ENCODE peak calls at places on chromosomes 1 and 21, in five cellular contexts. One of them, this sample, is unnamed.
A peak's percentile ranks its signal among the peaks of the same experiment; 100 is the strongest.

GRCh38 chr1:43512681-43513080 is 18.0 kb upstream of the PTPRF start:
- DNase-seq in mammary epithelial cell: no peak
- DNase-seq in Daoy: no peak
- DNase-seq in stimulated activated CD4-positive, alpha-beta T cell treated with anti-CD3 and anti-CD28 coated beads, Interleukin-12 subunit alpha, Interleukin-12 subunit beta, amount 100 ng/mL, for 4 hours: no peak
- DNase-seq in NCI-H1092: no peak
- DNase-seq in this sample: no peak

GRCh38 chr1:53625766-53626520 is 113.0 kb downstream of the GLIS1 start:
- DNase-seq in mammary epithelial cell: no peak
- DNase-seq in Daoy: no peak
- DNase-seq in stimulated activated CD4-positive, alpha-beta T cell treated with anti-CD3 and anti-CD28 coated beads, Interleukin-12 subunit alpha, Interleukin-12 subunit beta, amount 100 ng/mL, for 4 hours: no peak
- DNase-seq in NCI-H1092: no peak
- DNase-seq in this sample: no peak

GRCh38 chr1:214603819-214604252 is 841 bp downstream of the CENPF start:
- DNase-seq in mammary epithelial cell: no peak
- DNase-seq in Daoy: peak; percentile 25
- DNase-seq in stimulated activated CD4-positive, alpha-beta T cell treated with anti-CD3 and anti-CD28 coated beads, Interleukin-12 subunit alpha, Interleukin-12 subunit beta, amount 100 ng/mL, for 4 hours: no peak
- DNase-seq in NCI-H1092: no peak
- DNase-seq in this sample: peak; percentile 25

GRCh38 chr1:234715252-234715945 is 105.4 kb upstream of the IRF2BP2 start:
- DNase-seq in mammary epithelial cell: no peak
- DNase-seq in Daoy: no peak
- DNase-seq in stimulated activated CD4-positive, alpha-beta T cell treated with anti-CD3 and anti-CD28 coated beads, Interleukin-12 subunit alpha, Interleukin-12 subunit beta, amount 100 ng/mL, for 4 hours: no peak
- DNase-seq in NCI-H1092: no peak
- DNase-seq in this sample: no peak

GRCh38 chr1:157753611-157754010 is 23.3 kb downstream of the FCRL2 start:
- DNase-seq in mammary epithelial cell: no peak
- DNase-seq in Daoy: no peak
- DNase-seq in stimulated activated CD4-positive, alpha-beta T cell treated with anti-CD3 and anti-CD28 coated beads, Interleukin-12 subunit alpha, Interleukin-12 subunit beta, amount 100 ng/mL, for 4 hours: no peak
- DNase-seq in NCI-H1092: no peak
- DNase-seq in this sample: no peak

GRCh38 chr1:183180634-183181056 is 5.4 kb upstream of the LAMC2 start:
- DNase-seq in mammary epithelial cell: peak; percentile 96
- DNase-seq in Daoy: peak; percentile 96
- DNase-seq in stimulated activated CD4-positive, alpha-beta T cell treated with anti-CD3 and anti-CD28 coated beads, Interleukin-12 subunit alpha, Interleukin-12 subunit beta, amount 100 ng/mL, for 4 hours: no peak
- DNase-seq in NCI-H1092: no peak
- DNase-seq in this sample: peak; percentile 93

GRCh38 chr1:165600793-165601192 is 30.2 kb upstream of the MGST3 start:
- DNase-seq in mammary epithelial cell: no peak
- DNase-seq in Daoy: no peak
- DNase-seq in stimulated activated CD4-positive, alpha-beta T cell treated with anti-CD3 and anti-CD28 coated beads, Interleukin-12 subunit alpha, Interleukin-12 subunit beta, amount 100 ng/mL, for 4 hours: no peak
- DNase-seq in NCI-H1092: no peak
- DNase-seq in this sample: no peak

GRCh38 chr1:54465351-54465811 is 59.2 kb upstream of the SSBP3 start:
- DNase-seq in mammary epithelial cell: no peak
- DNase-seq in Daoy: no peak
- DNase-seq in stimulated activated CD4-positive, alpha-beta T cell treated with anti-CD3 and anti-CD28 coated beads, Interleukin-12 subunit alpha, Interleukin-12 subunit beta, amount 100 ng/mL, for 4 hours: no peak
- DNase-seq in NCI-H1092: no peak
- DNase-seq in this sample: no peak

GRCh38 chr1:113797472-113797871 is 14.8 kb downstream of the RSBN1 start:
- DNase-seq in mammary epithelial cell: no peak
- DNase-seq in Daoy: no peak
- DNase-seq in stimulated activated CD4-positive, alpha-beta T cell treated with anti-CD3 and anti-CD28 coated beads, Interleukin-12 subunit alpha, Interleukin-12 subunit beta, amount 100 ng/mL, for 4 hours: no peak
- DNase-seq in NCI-H1092: no peak
- DNase-seq in this sample: no peak

GRCh38 chr1:75632350-75632949 is 21.5 kb upstream of the SLC44A5 start:
- DNase-seq in mammary epithelial cell: peak; percentile 11
- DNase-seq in Daoy: no peak
- DNase-seq in stimulated activated CD4-positive, alpha-beta T cell treated with anti-CD3 and anti-CD28 coated beads, Interleukin-12 subunit alpha, Interleukin-12 subunit beta, amount 100 ng/mL, for 4 hours: no peak
- DNase-seq in NCI-H1092: no peak
- DNase-seq in this sample: no peak

GRCh38 chr1:30325999-30326398 is 397.4 kb downstream of the MATN1 start:
- DNase-seq in mammary epithelial cell: no peak
- DNase-seq in Daoy: no peak
- DNase-seq in stimulated activated CD4-positive, alpha-beta T cell treated with anti-CD3 and anti-CD28 coated beads, Interleukin-12 subunit alpha, Interleukin-12 subunit beta, amount 100 ng/mL, for 4 hours: no peak
- DNase-seq in NCI-H1092: no peak
- DNase-seq in this sample: no peak

GRCh38 chr1:80217377-80217986 is 1211.0 kb upstream of the ADGRL4 start:
- DNase-seq in mammary epithelial cell: peak; percentile 70
- DNase-seq in Daoy: peak; percentile 11
- DNase-seq in stimulated activated CD4-positive, alpha-beta T cell treated with anti-CD3 and anti-CD28 coated beads, Interleukin-12 subunit alpha, Interleukin-12 subunit beta, amount 100 ng/mL, for 4 hours: no peak
- DNase-seq in NCI-H1092: no peak
- DNase-seq in this sample: peak; percentile 54

GRCh38 chr21:34844033-34844923 is 175.5 kb downstream of the CLIC6 start:
- DNase-seq in mammary epithelial cell: peak; percentile 77
- DNase-seq in Daoy: peak; percentile 66
- DNase-seq in stimulated activated CD4-positive, alpha-beta T cell treated with anti-CD3 and anti-CD28 coated beads, Interleukin-12 subunit alpha, Interleukin-12 subunit beta, amount 100 ng/mL, for 4 hours: no peak
- DNase-seq in NCI-H1092: no peak
- DNase-seq in this sample: no peak

GRCh38 chr1:215583185-215583692 is 16.1 kb downstream of the KCTD3 start:
- DNase-seq in mammary epithelial cell: peak; percentile 65
- DNase-seq in Daoy: no peak
- DNase-seq in stimulated activated CD4-positive, alpha-beta T cell treated with anti-CD3 and anti-CD28 coated beads, Interleukin-12 subunit alpha, Interleukin-12 subunit beta, amount 100 ng/mL, for 4 hours: no peak
- DNase-seq in NCI-H1092: no peak
- DNase-seq in this sample: no peak

GRCh38 chr1:206593351-206593925 is 18.8 kb downstream of the EIF2D start:
- DNase-seq in mammary epithelial cell: no peak
- DNase-seq in Daoy: no peak
- DNase-seq in stimulated activated CD4-positive, alpha-beta T cell treated with anti-CD3 and anti-CD28 coated beads, Interleukin-12 subunit alpha, Interleukin-12 subunit beta, amount 100 ng/mL, for 4 hours: no peak
- DNase-seq in NCI-H1092: no peak
- DNase-seq in this sample: no peak

GRCh38 chr1:114152211-114153050 is 1.2 kb downstream of the SYT6 start:
- DNase-seq in mammary epithelial cell: peak; percentile 16
- DNase-seq in Daoy: peak; percentile 64
- DNase-seq in stimulated activated CD4-positive, alpha-beta T cell treated with anti-CD3 and anti-CD28 coated beads, Interleukin-12 subunit alpha, Interleukin-12 subunit beta, amount 100 ng/mL, for 4 hours: peak; percentile 8
- DNase-seq in NCI-H1092: no peak
- DNase-seq in this sample: no peak

GRCh38 chr1:39102537-39103320 is 76.6 kb downstream of the NDUFS5 start:
- DNase-seq in mammary epithelial cell: peak; percentile 68
- DNase-seq in Daoy: peak; percentile 74
- DNase-seq in stimulated activated CD4-positive, alpha-beta T cell treated with anti-CD3 and anti-CD28 coated beads, Interleukin-12 subunit alpha, Interleukin-12 subunit beta, amount 100 ng/mL, for 4 hours: no peak
- DNase-seq in NCI-H1092: peak; percentile 34
- DNase-seq in this sample: peak; percentile 83

GRCh38 chr1:225962440-225962975 is 21.5 kb upstream of the LEFTY2 start:
- DNase-seq in mammary epithelial cell: no peak
- DNase-seq in Daoy: peak; percentile 65
- DNase-seq in stimulated activated CD4-positive, alpha-beta T cell treated with anti-CD3 and anti-CD28 coated beads, Interleukin-12 subunit alpha, Interleukin-12 subunit beta, amount 100 ng/mL, for 4 hours: peak; percentile 62
- DNase-seq in NCI-H1092: no peak
- DNase-seq in this sample: no peak

GRCh38 chr1:49298304-49298703 is 521.6 kb upstream of the BEND5 start:
- DNase-seq in mammary epithelial cell: no peak
- DNase-seq in Daoy: no peak
- DNase-seq in stimulated activated CD4-positive, alpha-beta T cell treated with anti-CD3 and anti-CD28 coated beads, Interleukin-12 subunit alpha, Interleukin-12 subunit beta, amount 100 ng/mL, for 4 hours: no peak
- DNase-seq in NCI-H1092: no peak
- DNase-seq in this sample: no peak

This sample was measured in HT1080.